ENCODE peak calls at places on chromosomes 4 and X, in nine cellular contexts. S is stomach, K is A549, P is PC-3, V is AG04449, D is dorsolateral prefrontal cortex, T is MM.1S, H is pancreas, Z is brain microvascular endothelial cell. X is an unnamed sample.

GRCh38 chrX:85836868-85837267 is 210.5 kb downstream of the CHM start:
- DNase-seq in S (no peak), K (no peak), P (peak), V (peak), D (no peak), T (no peak), H (no peak), Z (no peak), X (no peak)

GRCh38 chrX:32448945-32449344 is 762.4 kb downstream of the DMD start:
- DNase-seq in S (no peak), K (no peak), P (no peak), V (no peak), D (no peak), T (peak), H (no peak), Z (no peak), X (no peak)

GRCh38 chr4:76430519-76431388 is 4.3 kb upstream of the SHROOM3 start:
- DNase-seq in S (no peak), K (peak), P (peak), V (peak), D (no peak), T (peak), H (no peak), Z (peak), X (no peak)

GRCh38 chrX:56788717-56789122 is 59.7 kb downstream of the NBDY start:
- DNase-seq in S (peak), K (no peak), P (no peak), V (no peak), D (peak), T (peak), H (no peak), Z (no peak), X (no peak)

GRCh38 chr4:183099537-183100297 is 660 bp downstream of the WWC2 start:
- DNase-seq in S (peak), K (peak), P (peak), V (no peak), D (peak), T (peak), H (peak), Z (no peak), X (peak)

GRCh38 chr4:75736862-75737261 is 12.5 kb downstream of the USO1 start:
- DNase-seq in S (no peak), K (no peak), P (no peak), V (no peak), D (no peak), T (no peak), H (no peak), Z (no peak), X (no peak)

GRCh38 chr4:173763374-173763773 is 233.3 kb upstream of the HAND2 start:
- DNase-seq in S (no peak), K (no peak), P (no peak), V (no peak), D (no peak), T (no peak), H (no peak), Z (no peak), X (no peak)

GRCh38 chr4:10806993-10807645 is 122.6 kb upstream of the CLNK start:
- DNase-seq in S (no peak), K (no peak), P (no peak), V (no peak), D (no peak), T (no peak), H (no peak), Z (no peak), X (no peak)

GRCh38 chrX:123964155-123964554 is 2.6 kb downstream of the STAG2 start:
- DNase-seq in S (no peak), K (no peak), P (peak), V (no peak), D (no peak), T (no peak), H (no peak), Z (no peak), X (no peak)

GRCh38 chrX:118498351-118498750 is 2.7 kb downstream of the DOCK11 start:
- DNase-seq in S (no peak), K (no peak), P (no peak), V (no peak), D (no peak), T (no peak), H (no peak), Z (no peak), X (no peak)

GRCh38 chr4:108693819-108694218 is 43.4 kb downstream of the OSTC start:
- DNase-seq in S (no peak), K (no peak), P (no peak), V (no peak), D (no peak), T (no peak), H (no peak), Z (no peak), X (no peak)

GRCh38 chrX:130378008-130378669 is 7.3 kb downstream of the GPR119 start:
- DNase-seq in S (no peak), K (no peak), P (no peak), V (no peak), D (no peak), T (no peak), H (no peak), Z (no peak), X (no peak)

GRCh38 chr4:727576-727975 is 21.9 kb downstream of the PCGF3 start:
- DNase-seq in S (no peak), K (peak), P (no peak), V (no peak), D (no peak), T (no peak), H (no peak), Z (no peak), X (no peak)
- H3K4me3 ChIP-seq in S (no peak), K (no peak), P (no peak), V (no peak), D (no peak), T (no peak), H (no peak), Z (no peak), X (no peak)

GRCh38 chr4:37664696-37665095 is 21.5 kb downstream of the RELL1 start:
- DNase-seq in S (no peak), K (no peak), P (no peak), V (no peak), D (no peak), T (no peak), H (no peak), Z (peak), X (no peak)

GRCh38 chr4:37663552-37663951 is 22.6 kb downstream of the RELL1 start:
- DNase-seq in S (no peak), K (no peak), P (no peak), V (no peak), D (no peak), T (no peak), H (no peak), Z (no peak), X (no peak)

GRCh38 chr4:37667197-37668100 is 18.7 kb downstream of the RELL1 start:
- DNase-seq in S (no peak), K (no peak), P (no peak), V (no peak), D (no peak), T (no peak), H (no peak), Z (no peak), X (no peak)

GRCh38 chr4:37665347-37666009 is 20.7 kb downstream of the RELL1 start:
- DNase-seq in S (no peak), K (no peak), P (no peak), V (no peak), D (no peak), T (no peak), H (no peak), Z (no peak), X (no peak)

DNA sequence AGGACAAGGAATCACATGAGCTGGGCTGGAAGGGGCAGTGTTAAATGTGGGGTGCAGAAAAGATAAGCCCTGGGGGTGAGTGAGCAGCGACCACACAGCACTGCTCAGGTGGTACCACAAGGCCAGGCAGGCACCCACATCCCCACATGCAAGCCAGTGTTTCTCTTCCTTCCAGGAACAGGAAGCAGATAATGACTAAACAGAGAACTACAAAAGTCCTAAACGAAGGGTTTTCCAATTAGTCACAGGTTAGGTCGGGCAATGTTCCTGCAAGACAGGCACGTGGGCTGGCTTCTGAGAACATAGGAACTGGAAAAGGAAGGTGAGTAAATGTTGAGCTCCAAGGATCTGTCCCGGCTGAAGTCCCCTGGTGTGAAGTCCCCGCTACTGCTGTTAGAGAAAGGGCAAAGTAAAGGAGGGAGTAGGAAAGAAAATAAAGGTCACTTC is 19.5 kb downstream of the RELL1 start:
- DNase-seq in S (peak), K (peak), P (peak), V (no peak), D (no peak), T (no peak), H (no peak), Z (peak), X (peak)
- TF ChIP-seq CTCF in S (no peak), K (no peak), P (peak), V (no peak), D (no peak), T (no peak), H (no peak), Z (peak), X (no peak)

GRCh38 chrX:675896-676295 is 45.3 kb downstream of the SHOX start:
- DNase-seq in S (no peak), K (no peak), P (no peak), V (no peak), D (no peak), T (no peak), H (no peak), Z (no peak), X (no peak)

GRCh38 chrX:672931-673330 is 42.3 kb downstream of the SHOX start:
- DNase-seq in S (no peak), K (peak), P (peak), V (no peak), D (no peak), T (no peak), H (no peak), Z (no peak), X (no peak)

GRCh38 chrX:677376-677775 is 46.8 kb downstream of the SHOX start:
- DNase-seq in S (no peak), K (no peak), P (no peak), V (no peak), D (no peak), T (no peak), H (no peak), Z (no peak), X (no peak)

GRCh38 chrX:679161-679979 is 48.8 kb downstream of the SHOX start:
- DNase-seq in S (no peak), K (no peak), P (no peak), V (no peak), D (no peak), T (no peak), H (no peak), Z (no peak), X (no peak)

DNA sequence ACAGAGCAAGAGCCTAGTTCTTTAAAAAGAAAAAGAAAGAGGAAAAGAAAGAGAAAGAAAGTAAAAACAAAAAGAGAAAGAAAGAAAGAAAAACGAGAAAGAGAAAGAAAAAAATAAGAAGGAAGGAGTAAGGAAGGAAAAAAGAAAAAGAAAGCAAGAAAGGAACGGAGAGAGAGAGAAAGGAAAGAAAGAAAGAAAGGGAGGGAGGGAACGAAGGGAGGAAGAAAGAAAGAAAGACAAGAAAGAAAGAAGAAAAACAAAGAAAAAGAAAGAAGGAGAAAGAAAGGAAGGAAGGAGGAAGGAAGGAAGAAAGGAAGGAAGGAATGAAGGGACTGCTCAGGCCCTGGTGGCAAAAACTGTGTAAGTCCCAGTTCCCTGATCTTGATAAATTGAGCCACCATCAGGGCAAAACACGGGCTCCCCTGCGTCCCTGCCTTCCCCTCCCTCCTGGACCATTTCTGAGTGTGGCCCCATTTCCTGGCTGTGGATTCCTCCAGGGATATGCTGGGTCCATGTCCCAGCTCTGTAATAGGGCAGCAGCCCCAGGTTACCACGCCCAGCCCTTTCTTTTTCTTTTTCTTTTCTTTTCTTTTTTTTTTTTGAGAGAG is 44.8 kb downstream of the SHOX start:
- DNase-seq in S (no peak), K (no peak), P (no peak), V (no peak), D (no peak), T (no peak), H (no peak), Z (no peak), X (no peak)
- H3K4me3 ChIP-seq in S (no peak), K (no peak), P (no peak), V (no peak), D (no peak), T (no peak), H (no peak), Z (no peak), X (no peak)

DNA sequence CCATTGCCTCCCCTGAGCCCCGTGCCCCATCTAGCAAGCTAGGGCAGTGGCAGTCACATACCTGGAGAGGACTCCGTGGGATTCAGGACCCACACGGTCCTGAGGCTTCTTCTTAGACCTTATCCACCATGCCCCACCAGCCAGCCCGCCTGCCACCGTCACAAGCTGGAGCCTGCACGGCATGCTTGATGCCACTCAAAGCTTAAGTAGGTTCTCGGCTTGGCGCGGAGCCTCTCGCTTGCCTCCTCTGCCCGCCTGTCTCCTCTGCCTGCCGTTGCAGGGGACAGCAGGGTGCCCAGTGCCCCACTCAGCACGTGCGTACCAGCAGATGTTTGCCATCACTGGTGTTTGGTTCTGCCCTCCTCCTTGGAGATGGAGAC is 14.1 kb downstream of the PSAPL1 start:
- DNase-seq in S (peak), K (no peak), P (no peak), V (no peak), D (no peak), T (no peak), H (no peak), Z (no peak), X (peak)
- TF ChIP-seq CTCF in S (no peak), K (no peak), P (no peak), V (no peak), D (no peak), T (no peak), H (no peak), Z (no peak), X (no peak)

GRCh38 chr4:41611881-41612871 is 74.2 kb downstream of the LIMCH1 start:
- DNase-seq in S (peak), K (peak), P (peak), V (no peak), D (peak), T (no peak), H (peak), Z (no peak), X (no peak)

GRCh38 chr4:41613362-41613761 is 75.4 kb downstream of the LIMCH1 start:
- DNase-seq in S (no peak), K (no peak), P (no peak), V (no peak), D (no peak), T (no peak), H (no peak), Z (no peak), X (no peak)

GRCh38 chr4:41614519-41614918 is 76.6 kb downstream of the LIMCH1 start:
- DNase-seq in S (no peak), K (no peak), P (no peak), V (no peak), D (no peak), T (no peak), H (no peak), Z (no peak), X (no peak)

GRCh38 chr4:41611124-41611838 is 73.3 kb downstream of the LIMCH1 start:
- DNase-seq in S (no peak), K (no peak), P (peak), V (no peak), D (no peak), T (no peak), H (no peak), Z (no peak), X (no peak)

DNA sequence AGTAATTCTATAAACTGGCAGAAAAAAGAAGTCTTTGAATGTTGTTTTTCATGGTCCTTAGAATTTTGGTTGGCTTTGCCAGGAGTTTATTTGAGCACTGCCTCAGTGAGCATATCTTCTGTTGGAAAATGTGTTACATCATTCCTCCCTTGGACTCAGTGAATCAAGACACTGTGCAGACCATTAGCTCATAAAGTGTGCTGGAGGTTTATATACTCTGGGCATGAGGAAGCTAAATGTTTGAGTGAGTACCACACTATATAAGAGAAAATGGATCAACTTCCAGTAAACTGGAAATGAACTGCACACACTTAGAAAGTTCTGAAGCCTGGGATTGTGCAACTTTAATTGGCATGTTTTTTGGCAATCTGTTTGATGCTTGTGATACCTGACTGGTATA is 75.8 kb downstream of the LIMCH1 start:
- DNase-seq in S (no peak), K (no peak), P (no peak), V (no peak), D (no peak), T (no peak), H (no peak), Z (no peak), X (no peak)
- H3K4me3 ChIP-seq in S (no peak), K (no peak), P (no peak), V (no peak), D (peak), T (no peak), H (no peak), Z (no peak), X (no peak)

GRCh38 chr4:134132086-134132783 is 69.4 kb downstream of the PABPC4L start:
- DNase-seq in S (no peak), K (peak), P (peak), V (no peak), D (no peak), T (no peak), H (no peak), Z (no peak), X (no peak)
- TF ChIP-seq CTCF in S (no peak), K (no peak), P (peak), V (no peak), D (no peak), T (no peak), H (no peak), Z (no peak), X (no peak)

DNA sequence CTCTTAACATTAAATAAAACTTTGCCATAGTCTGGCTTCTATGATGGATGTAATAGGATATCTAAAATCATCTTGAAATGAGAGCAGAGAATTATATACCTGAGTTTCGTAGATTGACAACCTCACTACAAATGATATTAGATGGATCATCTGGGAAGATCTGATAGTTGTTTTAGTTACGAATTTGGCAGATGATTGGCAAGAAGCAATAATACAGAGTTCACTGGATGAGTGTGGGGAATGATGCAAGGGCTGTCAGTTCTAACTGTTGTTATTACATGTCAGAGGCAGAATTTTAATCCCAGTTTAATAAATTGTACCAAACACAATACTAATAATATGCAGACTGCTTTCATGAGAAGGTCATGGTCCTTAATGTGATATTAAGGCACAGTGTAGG is 585.2 kb downstream of the TRAM1L1 start:
- DNase-seq in S (no peak), K (no peak), P (no peak), V (no peak), D (no peak), T (no peak), H (no peak), Z (no peak), X (no peak)
- H3K4me3 ChIP-seq in S (no peak), K (no peak), P (no peak), V (no peak), D (no peak), T (no peak), H (no peak), Z (no peak), X (no peak)

GRCh38 chr4:164997324-164997723 is 19.9 kb upstream of the TRIM61 start:
- DNase-seq in S (no peak), K (peak), P (peak), V (no peak), D (no peak), T (peak), H (no peak), Z (no peak), X (no peak)
- TF ChIP-seq CTCF in S (no peak), K (peak), P (peak), V (no peak), D (no peak), T (peak), H (no peak), Z (peak), X (no peak)

DNA sequence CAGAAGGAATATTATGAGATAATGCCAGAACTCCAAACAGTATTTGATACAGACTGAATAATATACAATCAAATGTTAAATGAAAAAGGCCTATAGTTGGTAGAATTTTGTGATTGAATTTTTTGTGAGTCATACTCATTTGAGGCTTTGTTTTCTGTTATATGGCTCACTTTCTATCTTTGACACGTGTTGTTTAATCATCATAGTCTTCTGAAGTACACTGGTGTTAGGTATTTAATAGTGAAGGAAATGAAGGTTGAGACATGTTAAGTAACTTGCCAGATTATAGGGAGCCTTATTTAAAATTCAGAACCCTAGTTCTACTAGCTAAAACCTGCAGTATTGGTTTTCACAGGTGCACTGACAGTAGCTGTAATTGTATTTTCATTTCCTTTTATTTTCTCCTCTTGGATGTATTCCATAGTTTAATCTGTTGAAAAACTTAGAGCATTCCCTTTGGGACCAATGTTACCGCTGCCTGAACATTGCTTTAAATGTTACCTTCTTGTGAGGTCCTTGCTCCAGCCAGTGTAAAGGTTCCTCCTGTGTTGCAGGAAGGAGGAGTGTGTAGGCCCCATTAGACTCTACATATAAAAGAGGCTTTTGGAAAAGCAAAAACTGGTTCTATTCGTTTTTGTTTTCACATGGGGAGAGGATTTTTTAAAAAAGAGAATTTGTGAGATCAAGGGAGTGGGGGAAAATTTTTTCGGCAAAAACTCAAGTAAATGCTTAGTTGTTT is 224.1 kb downstream of the ARHGAP10 start:
- DNase-seq in S (no peak), K (no peak), P (no peak), V (no peak), D (no peak), T (no peak), H (no peak), Z (no peak), X (no peak)
- H3K4me3 ChIP-seq in S (no peak), K (no peak), P (no peak), V (no peak), D (no peak), T (no peak), H (no peak), Z (no peak), X (no peak)

X was measured in ascending aorta.